ENCODE peak calls at places on chromosomes 6 and 20, in five cellular contexts. One of them, this sample, is unnamed. For H3K4me1, the result is how much of the 10 kb centered on the place peaks cover.

GRCh38 chr6:137266032-137266586 is 46.9 kb upstream of the IFNGR1 start:
- DNase-seq in lung: no peak
- DNase-seq in CD4-positive, alpha-beta memory T cell: no peak
- DNase-seq in stomach: no peak
- DNase-seq in PC-3: no peak
- DNase-seq in this sample: peak

GRCh38 chr6:81265106-81265505 is 487.4 kb downstream of the TENT5A start:
- DNase-seq in lung: no peak
- DNase-seq in stomach: no peak
- DNase-seq in PC-3: no peak
- DNase-seq in CD4-positive, alpha-beta memory T cell: no peak
- DNase-seq in this sample: no peak

GRCh38 chr6:106892186-106892585 is 82.3 kb downstream of the CD24 start:
- DNase-seq in stomach: no peak
- DNase-seq in lung: no peak
- DNase-seq in PC-3: no peak
- DNase-seq in CD4-positive, alpha-beta memory T cell: no peak
- DNase-seq in this sample: no peak

GRCh38 chr20:63168861-63169260 is 47.1 kb downstream of the YTHDF1 start:
- DNase-seq in lung: no peak
- DNase-seq in PC-3: no peak
- DNase-seq in stomach: no peak
- DNase-seq in CD4-positive, alpha-beta memory T cell: no peak
- DNase-seq in this sample: no peak

GRCh38 chr6:3023663-3024483 is 24.2 kb downstream of the NQO2 start:
- DNase-seq in PC-3: peak
- DNase-seq in stomach: peak
- DNase-seq in CD4-positive, alpha-beta memory T cell: peak
- DNase-seq in lung: peak
- DNase-seq in this sample: peak

GRCh38 chr20:63628246-63628975 is 1.5 kb upstream of the GMEB2 start:
- DNase-seq in CD4-positive, alpha-beta memory T cell: no peak
- DNase-seq in stomach: peak
- DNase-seq in PC-3: peak
- DNase-seq in lung: peak
- DNase-seq in this sample: peak

GRCh38 chr6:39906318-39906761 is 27.9 kb downstream of the MOCS1 start:
- DNase-seq in lung: no peak
- DNase-seq in stomach: peak
- DNase-seq in CD4-positive, alpha-beta memory T cell: no peak
- DNase-seq in PC-3: no peak
- DNase-seq in this sample: no peak

GRCh38 chr6:144277174-144277573 is 8.0 kb upstream of the UTRN start:
- DNase-seq in lung: no peak
- DNase-seq in PC-3: no peak
- DNase-seq in stomach: no peak
- DNase-seq in CD4-positive, alpha-beta memory T cell: no peak
- DNase-seq in this sample: no peak

GRCh38 chr20:5569021-5569420 is 181.2 kb upstream of the SHLD1 start:
- DNase-seq in lung: no peak
- DNase-seq in CD4-positive, alpha-beta memory T cell: peak
- DNase-seq in stomach: no peak
- DNase-seq in PC-3: peak
- DNase-seq in this sample: peak

GRCh38 chr6:156166093-156166492 is 611.1 kb upstream of the ARID1B start:
- DNase-seq in lung: no peak
- DNase-seq in PC-3: no peak
- DNase-seq in stomach: no peak
- DNase-seq in CD4-positive, alpha-beta memory T cell: no peak
- DNase-seq in this sample: no peak

GRCh38 chr6:52590634-52590985 is 13.8 kb upstream of the TRAM2 start:
- DNase-seq in PC-3: no peak
- DNase-seq in lung: no peak
- DNase-seq in stomach: no peak
- DNase-seq in CD4-positive, alpha-beta memory T cell: no peak
- DNase-seq in this sample: no peak

GRCh38 chr20:2350606-2351005 is 30.1 kb upstream of the TGM6 start:
- DNase-seq in lung: no peak
- DNase-seq in CD4-positive, alpha-beta memory T cell: no peak
- DNase-seq in stomach: no peak
- DNase-seq in PC-3: no peak
- DNase-seq in this sample: no peak

GRCh38 chr6:144659202-144659731 is 374.1 kb downstream of the UTRN start:
- DNase-seq in lung: no peak
- DNase-seq in stomach: no peak
- DNase-seq in CD4-positive, alpha-beta memory T cell: no peak
- DNase-seq in PC-3: no peak
- DNase-seq in this sample: peak

GRCh38 chr6:19024737-19025136 is 637.6 kb downstream of the RNF144B start:
- DNase-seq in lung: peak
- DNase-seq in CD4-positive, alpha-beta memory T cell: no peak
- DNase-seq in PC-3: peak
- DNase-seq in stomach: no peak
- DNase-seq in this sample: peak

GRCh38 chr6:38306915-38307314 is 332.8 kb downstream of the BTBD9 start:
- DNase-seq in stomach: no peak
- DNase-seq in CD4-positive, alpha-beta memory T cell: no peak
- DNase-seq in lung: no peak
- DNase-seq in PC-3: no peak
- DNase-seq in this sample: no peak

GRCh38 chr6:125867483-125867935 is 76.7 kb downstream of the NCOA7 start:
- DNase-seq in PC-3: peak
- DNase-seq in CD4-positive, alpha-beta memory T cell: no peak
- DNase-seq in lung: peak
- DNase-seq in stomach: no peak
- DNase-seq in this sample: peak

GRCh38 chr6:16671302-16672289 is 89.7 kb downstream of the ATXN1 start:
- DNase-seq in lung: no peak
- DNase-seq in stomach: no peak
- DNase-seq in PC-3: peak
- DNase-seq in CD4-positive, alpha-beta memory T cell: no peak
- DNase-seq in this sample: no peak

DNA sequence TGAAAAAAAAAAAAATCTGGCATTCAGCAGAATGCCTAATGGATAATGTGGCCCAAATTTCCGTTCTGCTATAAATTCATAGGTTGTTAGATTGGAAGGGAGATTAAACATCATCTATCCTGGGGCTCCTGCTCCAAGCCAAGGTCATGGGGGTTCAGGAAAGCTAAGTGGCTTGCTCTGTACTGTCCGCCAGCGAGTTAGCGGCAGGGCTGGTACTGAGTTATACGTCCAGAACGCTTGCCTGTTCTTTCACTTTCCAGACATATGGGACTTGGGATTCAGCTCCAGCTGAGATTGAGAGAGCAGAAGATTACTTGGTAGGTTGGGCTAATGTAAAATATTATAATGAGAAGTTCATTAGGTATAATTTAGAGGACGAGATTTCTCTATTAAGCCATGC is 858 bp downstream of the RWDD1 start:
- DNase-seq in stomach: peak
- DNase-seq in lung: no peak
- DNase-seq in PC-3: no peak
- DNase-seq in CD4-positive, alpha-beta memory T cell: no peak
- DNase-seq in this sample: peak
- H3K4me1 ChIP-seq in stomach: under half
- H3K4me1 ChIP-seq in lung: under half
- H3K4me1 ChIP-seq in PC-3: under half
- H3K4me1 ChIP-seq in CD4-positive, alpha-beta memory T cell: under half
- H3K4me1 ChIP-seq in this sample: under half

GRCh38 chr20:17524551-17524950 is 6.6 kb downstream of the BFSP1 start:
- DNase-seq in lung: no peak
- DNase-seq in PC-3: no peak
- DNase-seq in stomach: no peak
- DNase-seq in CD4-positive, alpha-beta memory T cell: no peak
- DNase-seq in this sample: no peak
- H3K4me3 ChIP-seq in lung: no peak
- H3K4me3 ChIP-seq in PC-3: no peak
- H3K4me3 ChIP-seq in stomach: no peak
- H3K4me3 ChIP-seq in CD4-positive, alpha-beta memory T cell: no peak
- H3K4me3 ChIP-seq in this sample: no peak

GRCh38 chr6:160035693-160036330 is 66.9 kb downstream of the IGF2R start:
- DNase-seq in CD4-positive, alpha-beta memory T cell: no peak
- DNase-seq in stomach: no peak
- DNase-seq in PC-3: no peak
- DNase-seq in lung: no peak
- DNase-seq in this sample: no peak
- H3K4me1 ChIP-seq in CD4-positive, alpha-beta memory T cell: under half
- H3K4me1 ChIP-seq in stomach: under half
- H3K4me1 ChIP-seq in PC-3: under half
- H3K4me1 ChIP-seq in lung: under half
- H3K4me1 ChIP-seq in this sample: under half

GRCh38 chr6:26439552-26440125 is 665 bp upstream of the BTN3A3 start:
- DNase-seq in PC-3: no peak
- DNase-seq in lung: no peak
- DNase-seq in stomach: no peak
- DNase-seq in CD4-positive, alpha-beta memory T cell: no peak
- DNase-seq in this sample: no peak
- H3K4me3 ChIP-seq in PC-3: peak
- H3K4me3 ChIP-seq in lung: no peak
- H3K4me3 ChIP-seq in stomach: peak
- H3K4me3 ChIP-seq in CD4-positive, alpha-beta memory T cell: no peak
- H3K4me3 ChIP-seq in this sample: peak

GRCh38 chr6:20360471-20361119 is 41.1 kb upstream of the E2F3 start:
- DNase-seq in stomach: no peak
- DNase-seq in PC-3: no peak
- DNase-seq in lung: no peak
- DNase-seq in CD4-positive, alpha-beta memory T cell: no peak
- DNase-seq in this sample: no peak
- H3K4me1 ChIP-seq in stomach: under half
- H3K4me1 ChIP-seq in PC-3: under half
- H3K4me1 ChIP-seq in lung: under half
- H3K4me1 ChIP-seq in CD4-positive, alpha-beta memory T cell: under half
- H3K4me1 ChIP-seq in this sample: under half

GRCh38 chr6:10418361-10418861 is 3.5 kb upstream of the TFAP2A start:
- DNase-seq in PC-3: no peak
- DNase-seq in lung: no peak
- DNase-seq in stomach: no peak
- DNase-seq in CD4-positive, alpha-beta memory T cell: no peak
- DNase-seq in this sample: no peak
- H3K4me3 ChIP-seq in PC-3: peak
- H3K4me3 ChIP-seq in lung: no peak
- H3K4me3 ChIP-seq in stomach: no peak
- H3K4me3 ChIP-seq in CD4-positive, alpha-beta memory T cell: no peak
- H3K4me3 ChIP-seq in this sample: no peak

GRCh38 chr6:12899080-12899815 is 182.7 kb downstream of the PHACTR1 start:
- DNase-seq in PC-3: no peak
- DNase-seq in CD4-positive, alpha-beta memory T cell: no peak
- DNase-seq in stomach: no peak
- DNase-seq in lung: no peak
- DNase-seq in this sample: no peak
- H3K4me1 ChIP-seq in PC-3: under half
- H3K4me1 ChIP-seq in CD4-positive, alpha-beta memory T cell: under half
- H3K4me1 ChIP-seq in stomach: under half
- H3K4me1 ChIP-seq in lung: under half
- H3K4me1 ChIP-seq in this sample: under half

GRCh38 chr6:44304282-44305199 is 8.6 kb downstream of the AARS2 start:
- DNase-seq in stomach: no peak
- DNase-seq in lung: no peak
- DNase-seq in PC-3: peak
- DNase-seq in CD4-positive, alpha-beta memory T cell: no peak
- DNase-seq in this sample: peak
- H3K4me3 ChIP-seq in stomach: no peak
- H3K4me3 ChIP-seq in lung: no peak
- H3K4me3 ChIP-seq in PC-3: no peak
- H3K4me3 ChIP-seq in CD4-positive, alpha-beta memory T cell: no peak
- H3K4me3 ChIP-seq in this sample: no peak

GRCh38 chr6:118370722-118371121 is 177.4 kb upstream of the PLN start:
- DNase-seq in CD4-positive, alpha-beta memory T cell: no peak
- DNase-seq in lung: no peak
- DNase-seq in stomach: no peak
- DNase-seq in PC-3: no peak
- DNase-seq in this sample: no peak

GRCh38 chr6:118372413-118372812 is 175.7 kb upstream of the PLN start:
- DNase-seq in PC-3: no peak
- DNase-seq in stomach: no peak
- DNase-seq in lung: no peak
- DNase-seq in CD4-positive, alpha-beta memory T cell: no peak
- DNase-seq in this sample: peak

GRCh38 chr6:118377711-118378414 is 170.2 kb upstream of the PLN start:
- DNase-seq in CD4-positive, alpha-beta memory T cell: no peak
- DNase-seq in lung: peak
- DNase-seq in PC-3: no peak
- DNase-seq in stomach: no peak
- DNase-seq in this sample: no peak

DNA sequence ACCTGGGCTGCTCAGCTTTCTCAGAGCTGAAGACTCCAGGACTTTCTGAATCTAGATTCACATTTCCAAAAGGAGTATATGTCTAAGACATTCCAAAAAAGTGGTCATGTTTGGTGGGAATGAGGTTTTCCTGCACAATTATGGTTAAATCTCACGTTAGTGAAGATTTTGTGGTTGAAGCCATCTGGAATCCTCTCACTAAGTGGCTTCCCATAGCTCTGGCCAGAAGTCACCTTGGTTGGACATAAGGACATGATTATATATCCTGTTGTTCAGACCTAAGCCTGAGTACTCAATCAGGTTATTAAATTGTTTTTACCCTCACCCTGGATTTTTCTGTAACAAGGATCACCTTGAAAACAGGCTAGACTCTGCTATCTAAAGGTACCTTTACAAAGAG is 176.1 kb upstream of the PLN start:
- DNase-seq in stomach: no peak
- DNase-seq in PC-3: no peak
- DNase-seq in CD4-positive, alpha-beta memory T cell: no peak
- DNase-seq in lung: no peak
- DNase-seq in this sample: no peak
- H3K4me1 ChIP-seq in stomach: under half
- H3K4me1 ChIP-seq in PC-3: under half
- H3K4me1 ChIP-seq in CD4-positive, alpha-beta memory T cell: under half
- H3K4me1 ChIP-seq in lung: under half
- H3K4me1 ChIP-seq in this sample: under half